ENCODE peak calls at places on chromosomes 4 and X, in eight cellular contexts. H is lung, V is heart left ventricle, G is IMR-90, P is BE2C, A is tibial nerve, Y is ascending aorta, Z is adrenal gland. D is an unnamed sample. For H3K4me1, the result is how much of the 10 kb centered on the place peaks cover.

GRCh38 chr4:19857405-19857804 is 394.3 kb upstream of the SLIT2 start:
- DNase-seq in Y (no peak), V (no peak), A (no peak), G (peak), Z (no peak), H (no peak), P (no peak), D (no peak)

GRCh38 chr4:182478475-182478874 is 235.3 kb downstream of the TENM3 start:
- DNase-seq in Z (no peak), V (no peak), Y (no peak), H (no peak), A (no peak), P (no peak), G (peak), D (no peak)

GRCh38 chrX:118552501-118552900 is 56.9 kb downstream of the DOCK11 start:
- DNase-seq in Z (peak), A (peak), V (no peak), Y (peak), G (peak), P (no peak), H (peak), D (peak)

GRCh38 chr4:23022032-23022431 is 329.3 kb downstream of the GBA3 start:
- DNase-seq in H (no peak), P (no peak), G (peak), A (peak), V (no peak), Y (no peak), Z (no peak), D (no peak)

GRCh38 chr4:147039991-147040575 is 94.4 kb upstream of the TTC29 start:
- DNase-seq in Y (no peak), V (no peak), Z (no peak), P (peak), A (no peak), H (no peak), G (no peak), D (no peak)

GRCh38 chr4:148284526-148285193 is 157.6 kb downstream of the NR3C2 start:
- DNase-seq in H (no peak), Z (peak), G (no peak), Y (no peak), V (no peak), A (no peak), P (no peak), D (no peak)

GRCh38 chr4:38667005-38667771 is 3.2 kb downstream of the KLF3 start:
- DNase-seq in V (peak), G (peak), Z (peak), P (peak), H (peak), A (peak), Y (peak), D (peak)

GRCh38 chr4:77959566-77960338 is 97.1 kb downstream of the MRPL1 start:
- DNase-seq in P (peak), A (peak), Z (no peak), G (peak), H (no peak), V (no peak), Y (no peak), D (no peak)

GRCh38 chr4:18608910-18609525 is 587.5 kb upstream of the LCORL start:
- DNase-seq in Y (no peak), Z (no peak), H (no peak), V (no peak), G (no peak), A (no peak), P (no peak), D (no peak)

GRCh38 chr4:111433436-111433835 is 711.8 kb upstream of the FAM241A start:
- DNase-seq in G (no peak), H (no peak), Y (no peak), Z (no peak), A (no peak), V (no peak), P (no peak), D (no peak)

GRCh38 chr4:180641495-180641894 is 1601.7 kb upstream of the TENM3 start:
- DNase-seq in Y (no peak), P (no peak), H (no peak), G (no peak), Z (no peak), A (no peak), V (no peak), D (no peak)
- H3K4me1 ChIP-seq in Y (under half), P (under half), H (under half), G (under half), Z (under half), A (under half), V (under half), D (under half)

GRCh38 chr4:128388352-128388630 is 100.7 kb upstream of the PGRMC2 start:
- DNase-seq in Z (no peak), G (no peak), H (no peak), Y (no peak), P (no peak), A (no peak), V (no peak), D (peak)
- H3K4me1 ChIP-seq in Z (under half), G (under half), H (under half), Y (under half), P (under half), A (half or more), V (under half), D (under half)

DNA sequence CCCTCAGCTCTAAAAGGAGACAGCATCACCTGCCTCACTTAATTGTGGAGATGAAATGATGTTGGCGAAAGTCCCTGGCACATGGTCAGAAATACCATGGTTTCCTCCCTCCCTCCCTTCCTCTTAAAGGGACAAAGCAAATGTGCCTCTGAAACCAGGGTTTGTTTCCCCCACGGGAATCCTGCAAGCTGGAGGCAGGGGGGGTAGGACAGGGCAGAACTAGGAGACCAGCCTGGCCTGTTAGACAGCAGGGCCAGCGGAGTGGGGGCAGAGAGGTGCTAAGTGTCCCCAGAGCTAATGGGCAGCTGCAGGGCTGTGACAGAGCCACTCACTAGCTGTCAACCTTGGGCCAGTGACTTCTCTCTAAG is 5.7 kb downstream of the RTL5 start:
- DNase-seq in Y (no peak), V (no peak), Z (no peak), G (no peak), P (peak), H (no peak), A (no peak), D (no peak)
- H3K4me1 ChIP-seq in Y (under half), V (under half), Z (under half), G (under half), P (half or more), H (under half), A (half or more), D (under half)

GRCh38 chrX:136192135-136192534 is 44.8 kb downstream of the FHL1 start:
- DNase-seq in A (no peak), Y (no peak), Z (no peak), P (no peak), H (no peak), V (no peak), G (no peak), D (no peak)
- H3K4me1 ChIP-seq in A (under half), Y (under half), Z (under half), P (under half), H (under half), V (under half), G (under half), D (half or more)

DNA sequence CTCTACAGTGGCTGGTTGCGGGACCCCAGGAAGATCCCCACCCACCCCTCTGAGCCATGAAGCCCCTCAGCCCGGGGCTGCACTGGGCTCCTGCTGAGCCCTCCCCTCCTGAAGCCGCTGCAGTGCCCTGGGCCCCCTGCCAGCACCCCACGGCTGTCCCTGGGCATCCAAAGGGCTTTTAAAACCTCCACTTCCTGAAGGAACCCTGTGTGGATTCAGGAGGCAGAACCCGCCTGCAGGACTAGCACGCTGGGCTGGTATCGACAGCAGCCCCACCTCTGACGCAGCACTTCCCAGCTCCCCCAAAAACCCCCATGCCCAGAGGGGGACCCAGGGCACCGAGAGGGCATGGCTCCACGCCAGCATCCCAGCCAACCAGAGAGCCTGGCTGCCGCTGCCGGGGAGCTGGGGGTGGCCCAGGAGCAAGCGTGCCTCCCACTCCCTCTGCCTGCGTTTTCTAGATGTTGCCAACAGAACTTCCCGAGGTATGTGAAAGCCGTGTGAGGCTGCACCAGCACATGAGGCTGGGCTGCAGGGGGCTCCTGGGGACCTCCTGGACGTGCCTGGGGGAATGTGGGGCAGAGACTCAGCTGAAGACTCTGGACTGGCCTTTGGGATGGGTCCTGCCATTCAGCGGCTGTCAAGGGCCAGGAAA is 6.3 kb downstream of the MXD4 start:
- DNase-seq in V (peak), Y (peak), A (peak), Z (peak), G (no peak), H (peak), P (peak), D (peak)
- H3K4me1 ChIP-seq in V (half or more), Y (under half), A (half or more), Z (under half), G (under half), H (under half), P (under half), D (half or more)

GRCh38 chr4:1214101-1215095 is 34.5 kb downstream of the CTBP1 start:
- DNase-seq in P (no peak), A (no peak), Z (no peak), H (no peak), G (no peak), V (peak), Y (no peak), D (no peak)
- H3K4me1 ChIP-seq in P (under half), A (half or more), Z (under half), H (under half), G (under half), V (under half), Y (under half), D (under half)

GRCh38 chr4:16037901-16038300 is 45.9 kb downstream of the PROM1 start:
- DNase-seq in Y (no peak), P (no peak), V (no peak), G (no peak), Z (no peak), A (no peak), H (no peak), D (no peak)
- H3K4me1 ChIP-seq in Y (under half), P (under half), V (under half), G (under half), Z (under half), A (under half), H (under half), D (under half)

DNA sequence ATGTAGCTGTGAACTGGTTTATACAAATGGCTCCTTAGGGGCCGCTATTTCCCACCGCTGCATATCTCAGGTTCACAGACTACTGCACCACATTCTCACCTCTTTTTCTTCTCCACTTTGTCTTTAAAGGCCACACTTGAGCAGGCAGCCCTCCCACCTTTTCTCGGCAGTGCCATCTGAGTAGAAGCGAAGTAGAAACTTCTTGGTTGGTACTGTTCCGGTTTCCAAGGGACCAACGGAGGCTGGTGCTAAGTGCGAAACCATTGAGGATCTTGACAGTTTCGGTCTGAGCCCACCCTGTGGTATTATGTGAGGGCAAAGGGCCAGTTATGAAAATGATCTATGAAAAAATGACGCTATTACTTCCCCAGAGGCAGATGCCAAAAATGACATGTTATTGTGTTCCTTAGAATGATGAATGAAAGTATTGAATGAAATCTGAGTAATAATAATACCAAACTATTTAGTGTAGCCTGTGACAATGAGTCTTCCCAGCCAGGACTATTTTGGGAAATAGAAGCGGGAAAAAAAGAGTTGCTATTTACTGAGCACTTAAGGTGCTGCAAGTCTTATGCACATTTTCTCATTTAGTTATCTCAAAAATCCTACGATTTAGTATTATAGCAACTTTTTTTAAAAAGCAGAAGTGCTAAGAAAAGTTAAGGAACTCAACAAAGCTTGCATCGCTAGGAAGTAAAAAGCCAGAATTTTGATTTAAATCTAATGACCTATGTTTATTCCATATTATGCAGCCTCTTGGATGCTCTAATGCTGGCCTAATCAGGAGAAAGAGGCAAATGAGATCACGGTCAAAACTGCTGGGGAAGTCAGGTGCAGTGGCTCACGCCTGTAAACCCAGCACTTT is 29.6 kb upstream of the CHRNA9 start:
- DNase-seq in Z (no peak), H (no peak), G (no peak), V (no peak), A (no peak), Y (no peak), P (no peak), D (no peak)
- H3K4me1 ChIP-seq in Z (under half), H (under half), G (under half), V (under half), A (under half), Y (under half), P (under half), D (under half)

D was measured in gastrocnemius medialis.